ENCODE peak calls at places on chromosome 11, in seven cellular contexts. One of them, this sample, is unnamed.
A peak's percentile ranks its signal among the peaks of the same experiment; 100 is the strongest.

GRCh38 chr11:10322830-10323792 is 18.2 kb downstream of the ADM start:
- DNase-seq in body of pancreas: peak; percentile 74
- DNase-seq in cardiac fibroblast: peak; percentile 89
- DNase-seq in fibroblast of lung: peak; percentile 94
- DNase-seq in fibroblast of the aortic adventitia: peak; percentile 94
- DNase-seq in A549: peak; percentile 65
- DNase-seq in right lobe of liver: peak; percentile 28
- DNase-seq in this sample: peak; percentile 92

GRCh38 chr11:88179141-88179540 is 3.9 kb upstream of the RAB38 start:
- DNase-seq in body of pancreas: no peak
- DNase-seq in cardiac fibroblast: no peak
- DNase-seq in fibroblast of lung: no peak
- DNase-seq in fibroblast of the aortic adventitia: no peak
- DNase-seq in A549: no peak
- DNase-seq in right lobe of liver: no peak
- DNase-seq in this sample: no peak

GRCh38 chr11:78019808-78020207 is 3.3 kb downstream of the KCTD14 start:
- DNase-seq in body of pancreas: no peak
- DNase-seq in cardiac fibroblast: no peak
- DNase-seq in fibroblast of lung: no peak
- DNase-seq in fibroblast of the aortic adventitia: no peak
- DNase-seq in A549: no peak
- DNase-seq in right lobe of liver: no peak
- DNase-seq in this sample: no peak

GRCh38 chr11:14082338-14082737 is 119.8 kb downstream of the SPON1 start:
- DNase-seq in body of pancreas: no peak
- DNase-seq in cardiac fibroblast: peak; percentile 32
- DNase-seq in fibroblast of lung: no peak
- DNase-seq in fibroblast of the aortic adventitia: no peak
- DNase-seq in A549: no peak
- DNase-seq in right lobe of liver: no peak
- DNase-seq in this sample: no peak

GRCh38 chr11:71307811-71308645 is 55.7 kb upstream of the SHANK2 start:
- DNase-seq in body of pancreas: no peak
- DNase-seq in cardiac fibroblast: no peak
- DNase-seq in fibroblast of lung: no peak
- DNase-seq in fibroblast of the aortic adventitia: no peak
- DNase-seq in A549: no peak
- DNase-seq in right lobe of liver: no peak
- DNase-seq in this sample: no peak

GRCh38 chr11:35214792-35215193 is 75.8 kb downstream of the CD44 start:
- DNase-seq in body of pancreas: no peak
- DNase-seq in cardiac fibroblast: peak; percentile 80
- DNase-seq in fibroblast of lung: peak; percentile 86
- DNase-seq in fibroblast of the aortic adventitia: peak; percentile 95
- DNase-seq in A549: no peak
- DNase-seq in right lobe of liver: no peak
- DNase-seq in this sample: no peak

GRCh38 chr11:96246718-96247540 is 96.1 kb downstream of the MAML2 start:
- DNase-seq in body of pancreas: no peak
- DNase-seq in cardiac fibroblast: no peak
- DNase-seq in fibroblast of lung: peak; percentile 63
- DNase-seq in fibroblast of the aortic adventitia: no peak
- DNase-seq in A549: no peak
- DNase-seq in right lobe of liver: no peak
- DNase-seq in this sample: no peak

GRCh38 chr11:104476454-104476853 is 312.5 kb upstream of the PDGFD start:
- DNase-seq in body of pancreas: no peak
- DNase-seq in cardiac fibroblast: peak; percentile 19
- DNase-seq in fibroblast of lung: no peak
- DNase-seq in fibroblast of the aortic adventitia: peak; percentile 40
- DNase-seq in A549: no peak
- DNase-seq in right lobe of liver: no peak
- DNase-seq in this sample: no peak

GRCh38 chr11:32884770-32885384 is 7.7 kb upstream of the QSER1 start:
- DNase-seq in body of pancreas: no peak
- DNase-seq in cardiac fibroblast: peak; percentile 41
- DNase-seq in fibroblast of lung: peak; percentile 9
- DNase-seq in fibroblast of the aortic adventitia: peak; percentile 23
- DNase-seq in A549: no peak
- DNase-seq in right lobe of liver: no peak
- DNase-seq in this sample: no peak

GRCh38 chr11:73388241-73389133 is 12.3 kb downstream of the RELT start:
- DNase-seq in body of pancreas: peak; percentile 24
- DNase-seq in cardiac fibroblast: no peak
- DNase-seq in fibroblast of lung: no peak
- DNase-seq in fibroblast of the aortic adventitia: no peak
- DNase-seq in A549: no peak
- DNase-seq in right lobe of liver: peak; percentile 72
- DNase-seq in this sample: no peak

GRCh38 chr11:73386026-73386425 is 9.8 kb downstream of the RELT start:
- DNase-seq in body of pancreas: no peak
- DNase-seq in cardiac fibroblast: no peak
- DNase-seq in fibroblast of lung: no peak
- DNase-seq in fibroblast of the aortic adventitia: no peak
- DNase-seq in A549: no peak
- DNase-seq in right lobe of liver: peak; percentile 55
- DNase-seq in this sample: no peak

GRCh38 chr11:73387594-73388021 is 11.4 kb downstream of the RELT start:
- DNase-seq in body of pancreas: no peak
- DNase-seq in cardiac fibroblast: no peak
- DNase-seq in fibroblast of lung: peak; percentile 24
- DNase-seq in fibroblast of the aortic adventitia: no peak
- DNase-seq in A549: no peak
- DNase-seq in right lobe of liver: no peak
- DNase-seq in this sample: no peak

GRCh38 chr11:73384871-73385692 is 8.9 kb downstream of the RELT start:
- DNase-seq in body of pancreas: peak; percentile 24
- DNase-seq in cardiac fibroblast: no peak
- DNase-seq in fibroblast of lung: no peak
- DNase-seq in fibroblast of the aortic adventitia: no peak
- DNase-seq in A549: no peak
- DNase-seq in right lobe of liver: peak; percentile 78
- DNase-seq in this sample: no peak

DNA sequence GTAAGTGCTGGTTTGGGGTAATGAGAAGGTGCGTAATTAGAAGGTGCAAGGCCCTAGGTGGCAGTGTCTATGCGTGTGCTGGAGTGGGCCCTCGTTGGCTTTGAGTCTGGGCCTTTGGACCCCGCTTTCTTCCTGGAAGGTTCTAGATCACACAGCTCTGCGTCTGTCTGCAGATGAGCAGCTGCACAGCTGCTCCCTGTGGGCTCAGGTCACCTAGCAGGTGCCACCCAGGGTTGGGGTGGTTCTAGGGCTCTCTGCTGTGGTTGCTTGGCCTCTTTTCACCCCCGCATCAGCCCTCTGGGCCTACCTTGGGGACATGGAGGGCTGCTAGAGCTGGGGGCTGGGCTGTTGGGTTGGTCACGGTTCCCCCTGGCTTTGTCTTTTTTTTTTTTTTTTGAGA is 10.4 kb downstream of the RELT start:
- DNase-seq in body of pancreas: no peak
- DNase-seq in cardiac fibroblast: no peak
- DNase-seq in fibroblast of lung: no peak
- DNase-seq in fibroblast of the aortic adventitia: no peak
- DNase-seq in A549: no peak
- DNase-seq in right lobe of liver: no peak
- DNase-seq in this sample: no peak
- H3K4me3 ChIP-seq in body of pancreas: no peak overlapping the region
- H3K4me3 ChIP-seq in cardiac fibroblast: no peak overlapping the region
- H3K4me3 ChIP-seq in fibroblast of lung: no peak overlapping the region
- H3K4me3 ChIP-seq in fibroblast of the aortic adventitia: no peak overlapping the region
- H3K4me3 ChIP-seq in A549: no peak overlapping the region
- H3K4me3 ChIP-seq in right lobe of liver: no peak overlapping the region
- H3K4me3 ChIP-seq in this sample: no peak overlapping the region

GRCh38 chr11:64090811-64091516 is 55.2 kb downstream of the FLRT1 start:
- DNase-seq in body of pancreas: no peak
- DNase-seq in cardiac fibroblast: peak; percentile 62
- DNase-seq in fibroblast of lung: peak; percentile 80
- DNase-seq in fibroblast of the aortic adventitia: peak; percentile 77
- DNase-seq in A549: peak; percentile 31
- DNase-seq in right lobe of liver: no peak
- DNase-seq in this sample: no peak
- TF ChIP-seq CTCF in body of pancreas: no peak
- TF ChIP-seq CTCF in cardiac fibroblast: peak; percentile 4
- TF ChIP-seq CTCF in fibroblast of lung: no peak
- TF ChIP-seq CTCF in fibroblast of the aortic adventitia: peak; percentile 15
- TF ChIP-seq CTCF in A549: peak; percentile 7
- TF ChIP-seq CTCF in right lobe of liver: no peak
- TF ChIP-seq CTCF in this sample: no peak

GRCh38 chr11:3946445-3947017 is 91.1 kb downstream of the STIM1 start:
- DNase-seq in body of pancreas: no peak
- DNase-seq in cardiac fibroblast: no peak
- DNase-seq in fibroblast of lung: no peak
- DNase-seq in fibroblast of the aortic adventitia: peak; percentile 25
- DNase-seq in A549: no peak
- DNase-seq in right lobe of liver: no peak
- DNase-seq in this sample: no peak
- H3K4me3 ChIP-seq in body of pancreas: no peak overlapping the region
- H3K4me3 ChIP-seq in cardiac fibroblast: no peak overlapping the region
- H3K4me3 ChIP-seq in fibroblast of lung: no peak overlapping the region
- H3K4me3 ChIP-seq in fibroblast of the aortic adventitia: no peak overlapping the region
- H3K4me3 ChIP-seq in A549: no peak overlapping the region
- H3K4me3 ChIP-seq in right lobe of liver: no peak overlapping the region
- H3K4me3 ChIP-seq in this sample: no peak overlapping the region

GRCh38 chr11:19814421-19814820 is 101.8 kb downstream of the NAV2 start:
- DNase-seq in body of pancreas: no peak
- DNase-seq in cardiac fibroblast: no peak
- DNase-seq in fibroblast of lung: no peak
- DNase-seq in fibroblast of the aortic adventitia: no peak
- DNase-seq in A549: no peak
- DNase-seq in right lobe of liver: no peak
- DNase-seq in this sample: no peak
- TF ChIP-seq CTCF in body of pancreas: no peak
- TF ChIP-seq CTCF in cardiac fibroblast: no peak
- TF ChIP-seq CTCF in fibroblast of lung: no peak
- TF ChIP-seq CTCF in fibroblast of the aortic adventitia: no peak
- TF ChIP-seq CTCF in A549: no peak
- TF ChIP-seq CTCF in right lobe of liver: no peak
- TF ChIP-seq CTCF in this sample: no peak

DNA sequence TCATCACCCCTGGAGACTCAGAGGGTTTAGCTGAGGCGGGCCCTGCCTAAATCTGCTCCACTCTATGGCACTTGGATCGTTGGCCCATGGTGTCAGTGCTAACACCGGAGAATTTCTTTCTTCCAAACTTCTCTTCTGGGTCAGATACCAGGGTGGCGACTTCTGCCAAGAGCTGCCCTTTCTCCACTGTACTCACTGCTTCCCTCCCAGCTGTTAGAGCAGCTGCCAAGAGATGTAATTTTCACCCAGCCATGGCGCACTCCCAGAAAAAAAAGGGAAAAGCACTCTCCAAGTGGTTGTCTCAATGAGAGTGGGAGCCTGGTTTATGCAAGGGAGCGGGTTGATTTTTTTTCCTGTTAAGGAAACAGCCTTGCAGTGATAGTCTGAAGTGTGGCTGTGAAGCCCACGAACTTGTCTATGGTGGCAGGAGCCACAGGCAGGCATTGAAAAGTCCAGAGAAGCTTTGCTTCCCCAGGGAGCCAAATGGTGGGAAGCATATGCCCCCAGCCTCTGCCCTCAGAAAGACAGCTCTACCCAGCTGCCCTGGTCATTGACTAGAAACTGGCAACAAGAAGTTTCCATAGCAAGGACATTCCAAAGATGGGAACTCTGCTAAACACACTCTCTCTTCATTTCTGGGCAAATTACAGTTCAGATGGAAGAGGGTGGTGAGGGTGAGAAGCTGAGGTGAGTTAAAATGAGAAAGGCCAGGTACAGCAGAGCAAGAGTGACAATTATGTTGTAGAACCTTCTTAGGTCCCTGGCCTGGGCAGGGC is 10.7 kb downstream of the PCSK7 start:
- DNase-seq in body of pancreas: peak; percentile 64
- DNase-seq in cardiac fibroblast: peak; percentile 87
- DNase-seq in fibroblast of lung: peak; percentile 60
- DNase-seq in fibroblast of the aortic adventitia: peak; percentile 82
- DNase-seq in A549: no peak
- DNase-seq in right lobe of liver: no peak
- DNase-seq in this sample: no peak
- H3K4me3 ChIP-seq in body of pancreas: no peak overlapping the region
- H3K4me3 ChIP-seq in cardiac fibroblast: no peak overlapping the region
- H3K4me3 ChIP-seq in fibroblast of lung: no peak overlapping the region
- H3K4me3 ChIP-seq in fibroblast of the aortic adventitia: no peak overlapping the region
- H3K4me3 ChIP-seq in A549: no peak overlapping the region
- H3K4me3 ChIP-seq in right lobe of liver: no peak overlapping the region
- H3K4me3 ChIP-seq in this sample: no peak overlapping the region

GRCh38 chr11:111423250-111423615 is 44.2 kb upstream of the POU2AF1 start:
- DNase-seq in body of pancreas: no peak
- DNase-seq in cardiac fibroblast: no peak
- DNase-seq in fibroblast of lung: no peak
- DNase-seq in fibroblast of the aortic adventitia: no peak
- DNase-seq in A549: no peak
- DNase-seq in right lobe of liver: no peak
- DNase-seq in this sample: no peak

GRCh38 chr11:111421251-111421650 is 42.2 kb upstream of the POU2AF1 start:
- DNase-seq in body of pancreas: no peak
- DNase-seq in cardiac fibroblast: no peak
- DNase-seq in fibroblast of lung: no peak
- DNase-seq in fibroblast of the aortic adventitia: no peak
- DNase-seq in A549: no peak
- DNase-seq in right lobe of liver: no peak
- DNase-seq in this sample: no peak

GRCh38 chr11:111419181-111419580 is 40.1 kb upstream of the POU2AF1 start:
- DNase-seq in body of pancreas: no peak
- DNase-seq in cardiac fibroblast: no peak
- DNase-seq in fibroblast of lung: no peak
- DNase-seq in fibroblast of the aortic adventitia: no peak
- DNase-seq in A549: no peak
- DNase-seq in right lobe of liver: no peak
- DNase-seq in this sample: no peak

GRCh38 chr11:111419641-111420327 is 40.7 kb upstream of the POU2AF1 start:
- DNase-seq in body of pancreas: peak; percentile 75
- DNase-seq in cardiac fibroblast: no peak
- DNase-seq in fibroblast of lung: no peak
- DNase-seq in fibroblast of the aortic adventitia: no peak
- DNase-seq in A549: no peak
- DNase-seq in right lobe of liver: peak; percentile 27
- DNase-seq in this sample: no peak

DNA sequence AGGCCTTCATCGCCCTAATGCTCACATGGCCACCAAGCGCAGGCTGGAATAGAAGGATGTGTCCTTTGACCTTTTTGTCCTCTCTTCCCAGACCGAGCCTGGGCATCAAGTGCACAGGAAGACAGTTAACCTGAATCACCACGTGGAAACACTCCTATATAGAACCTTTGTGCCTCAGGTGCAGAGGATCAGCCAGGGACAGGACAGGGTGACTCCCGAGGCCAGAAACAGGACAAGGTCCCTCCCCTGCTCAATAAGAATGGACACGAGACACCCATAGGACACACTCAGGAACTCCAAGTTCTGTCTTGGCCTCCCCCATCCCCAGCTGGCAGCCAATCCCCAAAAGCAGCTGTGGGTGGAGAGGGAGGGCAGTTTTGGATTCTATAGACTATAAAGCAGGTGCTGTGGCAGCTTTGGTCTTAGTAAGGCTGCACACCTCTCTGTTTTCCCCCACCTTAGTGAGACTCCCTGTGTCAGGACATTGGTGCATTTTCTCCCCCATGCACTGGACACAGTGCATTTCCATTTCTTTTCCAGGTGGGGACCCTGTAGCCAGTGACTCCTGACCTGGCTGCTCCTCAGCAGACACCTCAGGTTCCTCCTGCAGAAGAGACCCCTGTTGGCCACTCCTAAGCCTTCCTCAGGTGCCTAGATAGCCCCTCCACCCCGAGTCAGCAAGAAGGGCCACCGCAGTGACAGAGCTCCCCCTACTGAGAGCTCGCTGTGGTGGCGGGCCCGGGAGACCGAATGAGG is 43.6 kb upstream of the POU2AF1 start:
- DNase-seq in body of pancreas: peak; percentile 77
- DNase-seq in cardiac fibroblast: peak; percentile 32
- DNase-seq in fibroblast of lung: peak; percentile 31
- DNase-seq in fibroblast of the aortic adventitia: peak; percentile 44
- DNase-seq in A549: peak; percentile 6
- DNase-seq in right lobe of liver: peak; percentile 41
- DNase-seq in this sample: peak; percentile 85
- TF ChIP-seq CTCF in body of pancreas: peak; percentile 79
- TF ChIP-seq CTCF in cardiac fibroblast: peak; percentile 72
- TF ChIP-seq CTCF in fibroblast of lung: peak; percentile 68
- TF ChIP-seq CTCF in fibroblast of the aortic adventitia: peak; percentile 86
- TF ChIP-seq CTCF in A549: peak; percentile 59
- TF ChIP-seq CTCF in right lobe of liver: peak; percentile 84
- TF ChIP-seq CTCF in this sample: peak; percentile 21